ENCODE peak calls at places on chromosomes 7 and 10, in seven cellular contexts. L, A, T, R, F, X and Z are unnamed samples.

GRCh38 chr10:86872757-86873156 is 84.7 kb downstream of the MMRN2 start:
- DNase-seq in L (no peak), A (no peak), T (no peak), R (no peak), F (no peak), X (peak), Z (no peak)

GRCh38 chr10:123309740-123310139 is 155.5 kb downstream of the BUB3 start:
- DNase-seq in L (no peak), A (no peak), T (no peak), R (no peak), F (no peak), X (no peak), Z (no peak)

GRCh38 chr7:98707076-98707475 is 90.0 kb downstream of the NPTX2 start:
- DNase-seq in L (no peak), A (no peak), T (no peak), R (no peak), F (no peak), X (no peak), Z (no peak)

GRCh38 chr7:86947956-86948355 is 111.5 kb downstream of the ELAPOR2 start:
- DNase-seq in L (no peak), A (no peak), T (no peak), R (no peak), F (no peak), X (no peak), Z (no peak)

GRCh38 chr7:36658603-36659516 is 65.4 kb downstream of the AOAH start:
- DNase-seq in L (no peak), A (no peak), T (no peak), R (no peak), F (no peak), X (peak), Z (peak)

GRCh38 chr10:63467833-63468232 is 2.1 kb upstream of the JMJD1C start:
- DNase-seq in L (no peak), A (no peak), T (no peak), R (no peak), F (no peak), X (no peak), Z (no peak)

GRCh38 chr10:75969031-75969430 is 537.6 kb downstream of the LRMDA start:
- DNase-seq in L (no peak), A (no peak), T (no peak), R (no peak), F (no peak), X (no peak), Z (no peak)

GRCh38 chr7:98474558-98474957 is 73.7 kb upstream of the BAIAP2L1 start:
- DNase-seq in L (no peak), A (no peak), T (no peak), R (no peak), F (no peak), X (no peak), Z (no peak)

GRCh38 chr7:98872328-98872924 is 2.6 kb upstream of the TMEM130 start:
- DNase-seq in L (no peak), A (peak), T (peak), R (peak), F (no peak), X (no peak), Z (no peak)

GRCh38 chr10:63702107-63702506 is 180.9 kb downstream of the REEP3 start:
- DNase-seq in L (no peak), A (no peak), T (no peak), R (no peak), F (no peak), X (no peak), Z (no peak)

GRCh38 chr10:70227548-70228320 is 5.5 kb downstream of the PPA1 start:
- DNase-seq in L (no peak), A (no peak), T (no peak), R (no peak), F (no peak), X (no peak), Z (no peak)

GRCh38 chr10:14200645-14201534 is 129.8 kb downstream of the FRMD4A start:
- DNase-seq in L (peak), A (peak), T (no peak), R (no peak), F (no peak), X (no peak), Z (peak)

GRCh38 chr10:20492447-20492846 is 404.7 kb downstream of the NEBL start:
- DNase-seq in L (no peak), A (peak), T (no peak), R (no peak), F (no peak), X (no peak), Z (no peak)

GRCh38 chr10:133311570-133311969 is 2.9 kb downstream of the ZNF511 start:
- DNase-seq in L (no peak), A (no peak), T (no peak), R (no peak), F (no peak), X (no peak), Z (no peak)